ENCODE peak calls at places on chromosomes 7 and 10, in seven cellular contexts. One of them, this sample, is unnamed.
A peak's percentile ranks its signal among the peaks of the same experiment; 100 is the strongest.

GRCh38 chr7:101519324-101520017 is 109.6 kb downstream of the MYL10 start:
- DNase-seq in heart left ventricle: no peak
- DNase-seq in neural crest cell: no peak
- DNase-seq in coronary artery: no peak
- DNase-seq in MCF 10A: no peak
- DNase-seq in astrocyte of the spinal cord: peak; percentile 27
- DNase-seq in dorsolateral prefrontal cortex: no peak
- DNase-seq in this sample: no peak

GRCh38 chr7:27863866-27864265 is 123.9 kb downstream of the TAX1BP1 start:
- DNase-seq in heart left ventricle: no peak
- DNase-seq in neural crest cell: no peak
- DNase-seq in coronary artery: no peak
- DNase-seq in MCF 10A: peak; percentile 68
- DNase-seq in astrocyte of the spinal cord: peak; percentile 88
- DNase-seq in dorsolateral prefrontal cortex: no peak
- DNase-seq in this sample: no peak

GRCh38 chr10:120387326-120387725 is 69.7 kb upstream of the PLPP4 start:
- DNase-seq in heart left ventricle: no peak
- DNase-seq in neural crest cell: no peak
- DNase-seq in coronary artery: no peak
- DNase-seq in MCF 10A: no peak
- DNase-seq in astrocyte of the spinal cord: peak; percentile 76
- DNase-seq in dorsolateral prefrontal cortex: no peak
- DNase-seq in this sample: no peak

GRCh38 chr7:87220734-87221215 is 1.2 kb upstream of the TMEM243 start:
- DNase-seq in heart left ventricle: peak; percentile 9
- DNase-seq in neural crest cell: no peak
- DNase-seq in coronary artery: no peak
- DNase-seq in MCF 10A: no peak
- DNase-seq in astrocyte of the spinal cord: no peak
- DNase-seq in dorsolateral prefrontal cortex: peak; percentile 52
- DNase-seq in this sample: peak; percentile 43

GRCh38 chr7:6642239-6642839 is 5.2 kb downstream of the ZNF316 start:
- DNase-seq in heart left ventricle: no peak
- DNase-seq in neural crest cell: no peak
- DNase-seq in coronary artery: no peak
- DNase-seq in MCF 10A: no peak
- DNase-seq in astrocyte of the spinal cord: no peak
- DNase-seq in dorsolateral prefrontal cortex: no peak
- DNase-seq in this sample: no peak

GRCh38 chr7:129924602-129925001 is 28.2 kb downstream of the UBE2H start:
- DNase-seq in heart left ventricle: no peak
- DNase-seq in neural crest cell: no peak
- DNase-seq in coronary artery: no peak
- DNase-seq in MCF 10A: no peak
- DNase-seq in astrocyte of the spinal cord: no peak
- DNase-seq in dorsolateral prefrontal cortex: no peak
- DNase-seq in this sample: no peak

GRCh38 chr7:75054744-75055527 is 18.7 kb downstream of the RCC1L start:
- DNase-seq in heart left ventricle: peak; percentile 65
- DNase-seq in neural crest cell: no peak
- DNase-seq in coronary artery: no peak
- DNase-seq in MCF 10A: no peak
- DNase-seq in astrocyte of the spinal cord: peak; percentile 95
- DNase-seq in dorsolateral prefrontal cortex: peak; percentile 54
- DNase-seq in this sample: no peak

GRCh38 chr10:105188737-105189463 is 547.8 kb downstream of the SORCS3 start:
- DNase-seq in heart left ventricle: no peak
- DNase-seq in neural crest cell: no peak
- DNase-seq in coronary artery: no peak
- DNase-seq in MCF 10A: peak; percentile 73
- DNase-seq in astrocyte of the spinal cord: peak; percentile 75
- DNase-seq in dorsolateral prefrontal cortex: no peak
- DNase-seq in this sample: peak; percentile 77

GRCh38 chr10:132928261-132928660 is 14.1 kb downstream of the CFAP46 start:
- DNase-seq in heart left ventricle: no peak
- DNase-seq in neural crest cell: no peak
- DNase-seq in coronary artery: no peak
- DNase-seq in MCF 10A: no peak
- DNase-seq in astrocyte of the spinal cord: no peak
- DNase-seq in dorsolateral prefrontal cortex: peak; percentile 28
- DNase-seq in this sample: no peak

GRCh38 chr7:118372530-118372929 is 148.0 kb downstream of the ANKRD7 start:
- DNase-seq in heart left ventricle: no peak
- DNase-seq in neural crest cell: no peak
- DNase-seq in coronary artery: no peak
- DNase-seq in MCF 10A: peak; percentile 10
- DNase-seq in astrocyte of the spinal cord: peak; percentile 47
- DNase-seq in dorsolateral prefrontal cortex: no peak
- DNase-seq in this sample: peak; percentile 53

GRCh38 chr10:69769395-69769989 is 32.2 kb upstream of the COL13A1 start:
- DNase-seq in heart left ventricle: peak; percentile 21
- DNase-seq in neural crest cell: no peak
- DNase-seq in coronary artery: peak; percentile 81
- DNase-seq in MCF 10A: peak; percentile 88
- DNase-seq in astrocyte of the spinal cord: peak; percentile 93
- DNase-seq in dorsolateral prefrontal cortex: no peak
- DNase-seq in this sample: peak; percentile 61

GRCh38 chr10:1403508-1404230 is 333.7 kb downstream of the ADARB2 start:
- DNase-seq in heart left ventricle: no peak
- DNase-seq in neural crest cell: no peak
- DNase-seq in coronary artery: peak; percentile 67
- DNase-seq in MCF 10A: no peak
- DNase-seq in astrocyte of the spinal cord: no peak
- DNase-seq in dorsolateral prefrontal cortex: no peak
- DNase-seq in this sample: no peak

GRCh38 chr10:127612-128432 is 7.4 kb upstream of the ZMYND11 start:
- DNase-seq in heart left ventricle: no peak
- DNase-seq in neural crest cell: no peak
- DNase-seq in coronary artery: no peak
- DNase-seq in MCF 10A: no peak
- DNase-seq in astrocyte of the spinal cord: no peak
- DNase-seq in dorsolateral prefrontal cortex: no peak
- DNase-seq in this sample: no peak

GRCh38 chr10:102815790-102816549 is 21.2 kb downstream of the CYP17A1 start:
- DNase-seq in heart left ventricle: peak; percentile 73
- DNase-seq in neural crest cell: no peak
- DNase-seq in coronary artery: peak; percentile 88
- DNase-seq in MCF 10A: no peak
- DNase-seq in astrocyte of the spinal cord: peak; percentile 93
- DNase-seq in dorsolateral prefrontal cortex: no peak
- DNase-seq in this sample: peak; percentile 54

GRCh38 chr7:121485457-121486243 is 89.5 kb upstream of the FAM3C start:
- DNase-seq in heart left ventricle: no peak
- DNase-seq in neural crest cell: no peak
- DNase-seq in coronary artery: no peak
- DNase-seq in MCF 10A: peak; percentile 16
- DNase-seq in astrocyte of the spinal cord: peak; percentile 14
- DNase-seq in dorsolateral prefrontal cortex: peak; percentile 54
- DNase-seq in this sample: peak; percentile 23

GRCh38 chr7:99272476-99273045 is at the start of gene MYH16:
- DNase-seq in heart left ventricle: no peak
- DNase-seq in neural crest cell: no peak
- DNase-seq in coronary artery: no peak
- DNase-seq in MCF 10A: peak; percentile 9
- DNase-seq in astrocyte of the spinal cord: peak; percentile 26
- DNase-seq in dorsolateral prefrontal cortex: no peak
- DNase-seq in this sample: peak; percentile 42

DNA sequence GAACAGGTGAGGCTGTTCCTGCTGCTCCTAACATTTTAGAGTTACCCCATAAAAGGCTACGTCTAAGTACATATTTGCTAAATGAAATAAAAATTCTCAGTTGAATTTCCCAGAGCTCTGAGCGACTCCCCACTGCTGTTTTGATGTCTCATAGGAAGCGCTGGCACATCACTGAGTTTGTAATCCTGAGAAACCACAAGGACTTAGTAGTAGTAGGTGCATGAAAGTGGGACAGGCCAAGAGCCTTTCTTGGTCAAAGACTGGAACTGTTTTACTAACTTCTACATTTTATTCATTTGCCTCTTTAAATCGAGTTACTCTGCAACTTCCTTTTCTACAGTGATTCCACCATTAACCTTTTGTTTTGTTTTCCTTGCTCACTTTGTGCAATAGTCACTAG is 85.9 kb downstream of the XPNPEP1 start:
- DNase-seq in heart left ventricle: no peak
- DNase-seq in neural crest cell: no peak
- DNase-seq in coronary artery: no peak
- DNase-seq in MCF 10A: no peak
- DNase-seq in astrocyte of the spinal cord: no peak
- DNase-seq in dorsolateral prefrontal cortex: no peak
- DNase-seq in this sample: no peak
- TF ChIP-seq CTCF in heart left ventricle: no peak
- TF ChIP-seq CTCF in neural crest cell: no peak
- TF ChIP-seq CTCF in coronary artery: no peak
- TF ChIP-seq CTCF in MCF 10A: no peak
- TF ChIP-seq CTCF in astrocyte of the spinal cord: no peak
- TF ChIP-seq CTCF in dorsolateral prefrontal cortex: no peak
- TF ChIP-seq CTCF in this sample: no peak

DNA sequence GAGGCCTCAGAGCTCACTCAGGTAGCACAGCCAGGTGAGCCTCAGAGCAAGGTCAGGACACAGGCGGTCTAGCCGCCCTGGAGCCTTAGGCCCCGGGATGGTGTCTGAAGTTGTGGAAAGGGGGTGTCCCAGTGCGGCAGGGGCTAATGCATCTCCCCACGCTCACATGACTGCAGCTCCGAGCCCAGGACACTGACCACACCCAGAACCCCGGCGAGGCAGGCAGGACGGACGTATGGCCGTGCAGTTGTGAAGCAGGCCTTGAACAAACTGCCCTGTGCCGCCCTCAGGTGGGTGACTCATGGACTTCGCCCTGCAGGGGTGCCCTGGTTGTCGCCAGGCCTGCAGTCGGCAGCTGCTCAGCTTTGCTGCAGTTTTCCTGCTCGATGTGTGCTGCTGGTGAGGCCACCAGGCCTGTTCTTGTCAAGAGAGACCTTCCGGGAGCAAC is 5.0 kb upstream of the PRKAR1B start:
- DNase-seq in heart left ventricle: peak; percentile 73
- DNase-seq in neural crest cell: no peak
- DNase-seq in coronary artery: no peak
- DNase-seq in MCF 10A: peak; percentile 72
- DNase-seq in astrocyte of the spinal cord: peak; percentile 71
- DNase-seq in dorsolateral prefrontal cortex: no peak
- DNase-seq in this sample: peak; percentile 55
- TF ChIP-seq CTCF in heart left ventricle: peak; percentile 22
- TF ChIP-seq CTCF in neural crest cell: no peak
- TF ChIP-seq CTCF in coronary artery: no peak
- TF ChIP-seq CTCF in MCF 10A: peak; percentile 30
- TF ChIP-seq CTCF in astrocyte of the spinal cord: peak; percentile 39
- TF ChIP-seq CTCF in dorsolateral prefrontal cortex: no peak
- TF ChIP-seq CTCF in this sample: peak; percentile 25

GRCh38 chr10:101574354-101574753 is 13.7 kb downstream of the POLL start:
- DNase-seq in heart left ventricle: no peak
- DNase-seq in neural crest cell: no peak
- DNase-seq in coronary artery: no peak
- DNase-seq in MCF 10A: no peak
- DNase-seq in astrocyte of the spinal cord: no peak
- DNase-seq in dorsolateral prefrontal cortex: no peak
- DNase-seq in this sample: no peak
- TF ChIP-seq CTCF in heart left ventricle: no peak
- TF ChIP-seq CTCF in neural crest cell: no peak
- TF ChIP-seq CTCF in coronary artery: no peak
- TF ChIP-seq CTCF in MCF 10A: no peak
- TF ChIP-seq CTCF in astrocyte of the spinal cord: no peak
- TF ChIP-seq CTCF in dorsolateral prefrontal cortex: no peak
- TF ChIP-seq CTCF in this sample: no peak

GRCh38 chr7:106057204-106057961 is 54.7 kb downstream of the SYPL1 start:
- DNase-seq in heart left ventricle: no peak
- DNase-seq in neural crest cell: no peak
- DNase-seq in coronary artery: no peak
- DNase-seq in MCF 10A: no peak
- DNase-seq in astrocyte of the spinal cord: no peak
- DNase-seq in dorsolateral prefrontal cortex: no peak
- DNase-seq in this sample: no peak
- TF ChIP-seq CTCF in heart left ventricle: no peak
- TF ChIP-seq CTCF in neural crest cell: no peak
- TF ChIP-seq CTCF in coronary artery: no peak
- TF ChIP-seq CTCF in MCF 10A: no peak
- TF ChIP-seq CTCF in astrocyte of the spinal cord: no peak
- TF ChIP-seq CTCF in dorsolateral prefrontal cortex: peak; percentile 25
- TF ChIP-seq CTCF in this sample: no peak

DNA sequence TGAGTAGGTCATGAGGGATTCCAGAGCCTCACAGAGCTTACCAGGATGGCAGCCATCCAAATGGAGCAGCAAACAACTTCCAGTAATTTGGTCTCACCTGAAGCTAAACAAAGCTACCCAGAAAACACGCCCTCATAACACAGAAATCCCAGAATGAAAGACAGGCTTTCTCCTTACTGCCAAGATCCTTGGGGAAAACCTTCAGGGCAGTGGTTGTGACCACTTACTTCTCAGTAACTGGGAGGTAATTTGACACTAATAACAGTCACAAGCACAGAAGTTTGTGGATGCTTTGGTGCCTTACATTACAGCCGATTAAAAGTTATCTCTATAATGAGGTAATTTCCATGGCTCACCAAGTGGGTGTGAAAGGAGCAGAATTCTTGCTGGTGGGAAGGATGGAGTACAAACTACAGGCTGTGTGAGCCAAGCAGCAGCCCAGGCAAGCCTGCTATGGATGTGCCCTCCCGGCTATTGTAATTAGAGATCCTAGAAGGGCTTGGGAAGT is 10.4 kb downstream of the WDR91 start:
- DNase-seq in heart left ventricle: no peak
- DNase-seq in neural crest cell: no peak
- DNase-seq in coronary artery: no peak
- DNase-seq in MCF 10A: peak; percentile 57
- DNase-seq in astrocyte of the spinal cord: peak; percentile 40
- DNase-seq in dorsolateral prefrontal cortex: no peak
- DNase-seq in this sample: peak; percentile 39
- TF ChIP-seq CTCF in heart left ventricle: no peak
- TF ChIP-seq CTCF in neural crest cell: no peak
- TF ChIP-seq CTCF in coronary artery: no peak
- TF ChIP-seq CTCF in MCF 10A: no peak
- TF ChIP-seq CTCF in astrocyte of the spinal cord: no peak
- TF ChIP-seq CTCF in dorsolateral prefrontal cortex: no peak
- TF ChIP-seq CTCF in this sample: no peak

DNA sequence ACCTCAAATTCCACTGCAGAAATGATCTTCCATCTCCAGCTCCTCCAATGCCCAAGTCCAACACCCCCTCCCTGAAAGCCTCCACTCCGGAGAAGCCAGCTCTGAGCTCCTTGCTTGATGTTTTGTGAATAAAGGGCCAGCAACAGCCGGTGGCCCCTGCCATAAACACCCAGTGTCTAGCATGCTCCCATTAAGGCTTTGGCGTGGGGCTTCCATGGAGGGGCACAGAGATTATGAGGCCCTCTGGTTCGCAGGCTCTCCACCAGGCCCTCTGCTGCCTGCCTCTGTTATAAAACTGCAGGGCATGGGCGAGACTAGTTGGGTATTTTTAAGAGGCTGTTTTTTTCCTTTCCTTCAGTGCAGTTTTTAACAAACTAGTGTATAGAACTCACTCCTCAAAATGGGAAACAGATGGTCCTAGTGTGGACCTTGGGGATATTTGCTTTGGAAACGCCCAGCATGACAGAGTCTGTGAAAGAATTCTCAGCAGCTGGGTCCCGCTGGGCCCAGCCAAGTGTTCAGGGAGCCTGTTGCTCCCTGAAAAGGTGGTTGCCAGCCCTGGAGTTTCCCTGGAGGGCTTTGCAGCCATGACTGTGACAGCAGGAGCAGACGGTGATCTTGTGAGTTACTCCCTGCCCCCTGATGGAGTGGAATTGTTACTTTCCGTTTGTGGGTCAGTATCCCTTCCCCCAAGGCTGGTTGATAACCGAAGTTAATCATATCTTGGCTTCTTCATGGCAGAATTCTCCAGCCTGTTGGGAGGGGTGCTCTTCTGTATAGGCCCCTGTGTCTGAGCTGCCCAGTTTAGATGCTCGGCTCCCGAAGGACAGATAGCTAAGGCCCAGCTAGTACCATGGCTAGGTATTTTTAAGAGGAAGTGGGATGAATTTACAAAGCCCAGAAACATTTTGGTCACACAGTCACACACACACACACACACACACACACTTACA is 278.7 kb upstream of the HABP2 start:
- DNase-seq in heart left ventricle: peak; percentile 45
- DNase-seq in neural crest cell: peak; percentile 18
- DNase-seq in coronary artery: no peak
- DNase-seq in MCF 10A: no peak
- DNase-seq in astrocyte of the spinal cord: peak; percentile 73
- DNase-seq in dorsolateral prefrontal cortex: no peak
- DNase-seq in this sample: no peak
- TF ChIP-seq CTCF in heart left ventricle: no peak
- TF ChIP-seq CTCF in neural crest cell: no peak
- TF ChIP-seq CTCF in coronary artery: no peak
- TF ChIP-seq CTCF in MCF 10A: no peak
- TF ChIP-seq CTCF in astrocyte of the spinal cord: peak; percentile 3
- TF ChIP-seq CTCF in dorsolateral prefrontal cortex: no peak
- TF ChIP-seq CTCF in this sample: no peak

This sample was measured in epithelial cell of esophagus.